ENCODE peak calls at places on chromosomes 1 and 21, in nine cellular contexts. One of them, this sample, is unnamed.
A peak's percentile ranks its signal among the peaks of the same experiment; 100 is the strongest.

GRCh38 chr1:211830055-211830329 is 571 bp downstream of the LPGAT1 start:
- DNase-seq in Peyer's patch: peak; percentile 48
- DNase-seq in LNCaP clone FGC: no peak
- DNase-seq in MM.1S: peak; percentile 19
- DNase-seq in fibroblast of pulmonary artery: no peak
- DNase-seq in cardiac muscle cell: peak; percentile 20
- DNase-seq in left ventricle myocardium inferior: peak; percentile 15
- DNase-seq in psoas muscle: no peak
- DNase-seq in body of pancreas: no peak
- DNase-seq in this sample: no peak

GRCh38 chr1:89298461-89298860 is 25.8 kb upstream of the GBP5 start:
- DNase-seq in LNCaP clone FGC: no peak
- DNase-seq in left ventricle myocardium inferior: no peak
- DNase-seq in fibroblast of pulmonary artery: no peak
- DNase-seq in psoas muscle: no peak
- DNase-seq in Peyer's patch: no peak
- DNase-seq in cardiac muscle cell: no peak
- DNase-seq in MM.1S: no peak
- DNase-seq in body of pancreas: no peak
- DNase-seq in this sample: no peak

GRCh38 chr1:87061742-87062156 is 147.3 kb downstream of the HS2ST1 start:
- DNase-seq in left ventricle myocardium inferior: no peak
- DNase-seq in psoas muscle: no peak
- DNase-seq in MM.1S: peak; percentile 41
- DNase-seq in body of pancreas: no peak
- DNase-seq in fibroblast of pulmonary artery: peak; percentile 38
- DNase-seq in LNCaP clone FGC: no peak
- DNase-seq in cardiac muscle cell: peak; percentile 25
- DNase-seq in Peyer's patch: no peak
- DNase-seq in this sample: no peak

GRCh38 chr1:67893126-67893495 is 59.8 kb upstream of the GNG12 start:
- DNase-seq in fibroblast of pulmonary artery: no peak
- DNase-seq in body of pancreas: no peak
- DNase-seq in psoas muscle: no peak
- DNase-seq in LNCaP clone FGC: no peak
- DNase-seq in MM.1S: no peak
- DNase-seq in cardiac muscle cell: no peak
- DNase-seq in left ventricle myocardium inferior: no peak
- DNase-seq in Peyer's patch: no peak
- DNase-seq in this sample: no peak

GRCh38 chr1:25834894-25835293 is 15.1 kb downstream of the MTFR1L start:
- DNase-seq in Peyer's patch: no peak
- DNase-seq in LNCaP clone FGC: no peak
- DNase-seq in cardiac muscle cell: peak; percentile 35
- DNase-seq in MM.1S: no peak
- DNase-seq in psoas muscle: no peak
- DNase-seq in fibroblast of pulmonary artery: peak; percentile 23
- DNase-seq in left ventricle myocardium inferior: no peak
- DNase-seq in body of pancreas: no peak
- DNase-seq in this sample: no peak

GRCh38 chr21:37207441-37208009 is 59.6 kb downstream of the VPS26C start:
- DNase-seq in MM.1S: peak; percentile 53
- DNase-seq in psoas muscle: peak; percentile 61
- DNase-seq in cardiac muscle cell: no peak
- DNase-seq in fibroblast of pulmonary artery: no peak
- DNase-seq in left ventricle myocardium inferior: no peak
- DNase-seq in LNCaP clone FGC: no peak
- DNase-seq in Peyer's patch: no peak
- DNase-seq in body of pancreas: peak; percentile 57
- DNase-seq in this sample: no peak

GRCh38 chr1:109598655-109599054 is 20.8 kb downstream of the GNAT2 start:
- DNase-seq in MM.1S: no peak
- DNase-seq in psoas muscle: no peak
- DNase-seq in left ventricle myocardium inferior: no peak
- DNase-seq in body of pancreas: no peak
- DNase-seq in cardiac muscle cell: no peak
- DNase-seq in LNCaP clone FGC: no peak
- DNase-seq in fibroblast of pulmonary artery: no peak
- DNase-seq in Peyer's patch: no peak
- DNase-seq in this sample: no peak

GRCh38 chr1:215156232-215156631 is 73.7 kb downstream of the KCNK2 start:
- DNase-seq in Peyer's patch: no peak
- DNase-seq in psoas muscle: no peak
- DNase-seq in cardiac muscle cell: peak; percentile 27
- DNase-seq in fibroblast of pulmonary artery: peak; percentile 23
- DNase-seq in LNCaP clone FGC: no peak
- DNase-seq in MM.1S: no peak
- DNase-seq in left ventricle myocardium inferior: no peak
- DNase-seq in body of pancreas: no peak
- DNase-seq in this sample: no peak

GRCh38 chr1:157844084-157844830 is 2.6 kb upstream of the CD5L start:
- DNase-seq in psoas muscle: no peak
- DNase-seq in fibroblast of pulmonary artery: no peak
- DNase-seq in body of pancreas: peak; percentile 9
- DNase-seq in left ventricle myocardium inferior: peak; percentile 22
- DNase-seq in MM.1S: no peak
- DNase-seq in Peyer's patch: no peak
- DNase-seq in LNCaP clone FGC: no peak
- DNase-seq in cardiac muscle cell: no peak
- DNase-seq in this sample: no peak

GRCh38 chr21:45456836-45457160 is 51.8 kb downstream of the COL18A1 start:
- DNase-seq in psoas muscle: peak; percentile 10
- DNase-seq in left ventricle myocardium inferior: no peak
- DNase-seq in MM.1S: no peak
- DNase-seq in cardiac muscle cell: no peak
- DNase-seq in body of pancreas: no peak
- DNase-seq in Peyer's patch: no peak
- DNase-seq in LNCaP clone FGC: no peak
- DNase-seq in fibroblast of pulmonary artery: no peak
- DNase-seq in this sample: no peak

GRCh38 chr1:58721247-58721820 is 21.5 kb upstream of the MYSM1 start:
- DNase-seq in fibroblast of pulmonary artery: no peak
- DNase-seq in psoas muscle: no peak
- DNase-seq in LNCaP clone FGC: no peak
- DNase-seq in body of pancreas: no peak
- DNase-seq in MM.1S: no peak
- DNase-seq in Peyer's patch: no peak
- DNase-seq in cardiac muscle cell: no peak
- DNase-seq in left ventricle myocardium inferior: no peak
- DNase-seq in this sample: no peak

GRCh38 chr1:7827134-7827955 is 25.5 kb downstream of the UTS2 start:
- DNase-seq in left ventricle myocardium inferior: no peak
- DNase-seq in body of pancreas: no peak
- DNase-seq in Peyer's patch: peak; percentile 48
- DNase-seq in fibroblast of pulmonary artery: peak; percentile 29
- DNase-seq in MM.1S: no peak
- DNase-seq in LNCaP clone FGC: no peak
- DNase-seq in psoas muscle: no peak
- DNase-seq in cardiac muscle cell: no peak
- DNase-seq in this sample: no peak

GRCh38 chr1:247487057-247487456 is 29.2 kb upstream of the OR2B11 start:
- DNase-seq in Peyer's patch: peak; percentile 63
- DNase-seq in LNCaP clone FGC: peak; percentile 26
- DNase-seq in fibroblast of pulmonary artery: peak; percentile 61
- DNase-seq in body of pancreas: peak; percentile 22
- DNase-seq in left ventricle myocardium inferior: no peak
- DNase-seq in psoas muscle: no peak
- DNase-seq in MM.1S: peak; percentile 69
- DNase-seq in cardiac muscle cell: peak; percentile 43
- DNase-seq in this sample: peak; percentile 13

GRCh38 chr1:162976628-162977027 is 92.5 kb upstream of the RGS4 start:
- DNase-seq in MM.1S: no peak
- DNase-seq in body of pancreas: no peak
- DNase-seq in Peyer's patch: no peak
- DNase-seq in LNCaP clone FGC: no peak
- DNase-seq in left ventricle myocardium inferior: no peak
- DNase-seq in psoas muscle: no peak
- DNase-seq in cardiac muscle cell: no peak
- DNase-seq in fibroblast of pulmonary artery: no peak
- DNase-seq in this sample: no peak

GRCh38 chr1:17437260-17438175 is 2.0 kb downstream of the RCC2 start:
- DNase-seq in body of pancreas: peak; percentile 15
- DNase-seq in left ventricle myocardium inferior: peak; percentile 46
- DNase-seq in cardiac muscle cell: peak; percentile 55
- DNase-seq in MM.1S: peak; percentile 58
- DNase-seq in Peyer's patch: peak; percentile 61
- DNase-seq in psoas muscle: peak; percentile 51
- DNase-seq in LNCaP clone FGC: no peak
- DNase-seq in fibroblast of pulmonary artery: peak; percentile 44
- DNase-seq in this sample: no peak

GRCh38 chr1:153742411-153743142 is 14.7 kb downstream of the INTS3 start:
- DNase-seq in Peyer's patch: no peak
- DNase-seq in psoas muscle: no peak
- DNase-seq in LNCaP clone FGC: no peak
- DNase-seq in MM.1S: no peak
- DNase-seq in cardiac muscle cell: peak; percentile 74
- DNase-seq in fibroblast of pulmonary artery: peak; percentile 47
- DNase-seq in left ventricle myocardium inferior: no peak
- DNase-seq in body of pancreas: peak; percentile 75
- DNase-seq in this sample: peak; percentile 99

GRCh38 chr21:14557413-14557812 is 11.3 kb upstream of the SAMSN1 start:
- DNase-seq in MM.1S: no peak
- DNase-seq in body of pancreas: no peak
- DNase-seq in Peyer's patch: no peak
- DNase-seq in LNCaP clone FGC: no peak
- DNase-seq in fibroblast of pulmonary artery: no peak
- DNase-seq in cardiac muscle cell: no peak
- DNase-seq in left ventricle myocardium inferior: no peak
- DNase-seq in psoas muscle: no peak
- DNase-seq in this sample: no peak

GRCh38 chr1:61083014-61083798 is 845 bp downstream of the NFIA start:
- DNase-seq in psoas muscle: peak; percentile 46
- DNase-seq in MM.1S: no peak
- DNase-seq in body of pancreas: no peak
- DNase-seq in fibroblast of pulmonary artery: no peak
- DNase-seq in cardiac muscle cell: no peak
- DNase-seq in left ventricle myocardium inferior: peak; percentile 36
- DNase-seq in LNCaP clone FGC: no peak
- DNase-seq in Peyer's patch: peak; percentile 51
- DNase-seq in this sample: no peak
- TF ChIP-seq CTCF in psoas muscle: no peak
- TF ChIP-seq CTCF in MM.1S: no peak
- TF ChIP-seq CTCF in body of pancreas: no peak
- TF ChIP-seq CTCF in fibroblast of pulmonary artery: no peak
- TF ChIP-seq CTCF in cardiac muscle cell: no peak
- TF ChIP-seq CTCF in left ventricle myocardium inferior: no peak
- TF ChIP-seq CTCF in LNCaP clone FGC: no peak
- TF ChIP-seq CTCF in Peyer's patch: no peak
- TF ChIP-seq CTCF in this sample: no peak

DNA sequence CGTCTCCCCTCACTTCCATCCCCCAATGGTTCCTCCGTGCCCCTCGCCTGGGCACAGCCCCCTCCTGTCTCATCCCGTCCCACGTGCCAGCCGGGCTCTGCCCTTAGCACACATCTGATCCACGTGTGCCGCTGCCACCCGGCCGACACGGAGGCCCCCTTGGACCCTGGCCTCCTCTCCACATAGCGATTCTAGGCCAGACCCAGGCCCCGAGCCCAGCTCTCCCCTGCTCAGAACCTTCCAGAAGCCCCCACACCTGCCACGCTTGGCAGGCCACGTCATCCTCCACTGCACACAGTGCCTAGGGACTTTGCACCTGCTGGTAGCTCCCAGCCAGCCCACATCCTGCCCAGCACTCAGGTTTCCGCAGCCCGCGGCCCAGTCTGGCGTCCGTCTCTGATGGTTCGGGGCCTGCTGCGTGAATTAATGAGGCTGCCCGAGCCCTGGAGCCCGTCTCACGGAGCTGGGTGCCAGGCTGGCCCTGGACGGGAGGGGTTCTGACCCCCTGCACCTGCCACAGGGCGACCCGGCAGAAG is 20.1 kb downstream of the PLCH2 start:
- DNase-seq in LNCaP clone FGC: no peak
- DNase-seq in body of pancreas: no peak
- DNase-seq in MM.1S: peak; percentile 26
- DNase-seq in left ventricle myocardium inferior: no peak
- DNase-seq in cardiac muscle cell: no peak
- DNase-seq in psoas muscle: no peak
- DNase-seq in Peyer's patch: peak; percentile 82
- DNase-seq in fibroblast of pulmonary artery: no peak
- DNase-seq in this sample: no peak
- H3K4me3 ChIP-seq in LNCaP clone FGC: no peak overlapping the region
- H3K4me3 ChIP-seq in body of pancreas: no peak overlapping the region
- H3K4me3 ChIP-seq in MM.1S: no peak overlapping the region
- H3K4me3 ChIP-seq in left ventricle myocardium inferior: no peak overlapping the region
- H3K4me3 ChIP-seq in cardiac muscle cell: no peak overlapping the region
- H3K4me3 ChIP-seq in psoas muscle: no peak overlapping the region
- H3K4me3 ChIP-seq in Peyer's patch: no peak overlapping the region
- H3K4me3 ChIP-seq in fibroblast of pulmonary artery: no peak overlapping the region
- H3K4me3 ChIP-seq in this sample: no peak overlapping the region

DNA sequence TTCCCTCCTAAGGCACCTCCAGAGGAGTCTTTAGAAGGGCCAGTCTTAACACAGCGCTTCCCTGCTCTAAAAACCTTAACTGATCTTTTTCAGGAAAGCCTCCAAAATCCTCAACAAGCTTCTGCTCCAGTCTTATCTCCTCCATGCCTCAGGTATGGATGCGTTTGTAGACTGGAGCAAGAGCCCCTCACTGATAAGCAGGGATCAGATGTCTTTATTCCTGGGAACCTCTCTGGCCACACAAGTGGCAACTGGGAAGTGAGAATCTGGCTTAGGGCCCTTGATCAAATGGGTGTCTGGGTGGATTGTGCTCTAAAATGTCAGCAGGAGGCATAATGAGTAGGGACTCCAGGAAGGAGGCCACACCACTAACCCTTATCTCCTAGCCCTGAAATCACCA is 1.4 kb downstream of the ZBTB8A start:
- DNase-seq in fibroblast of pulmonary artery: no peak
- DNase-seq in Peyer's patch: no peak
- DNase-seq in LNCaP clone FGC: no peak
- DNase-seq in cardiac muscle cell: no peak
- DNase-seq in left ventricle myocardium inferior: no peak
- DNase-seq in body of pancreas: no peak
- DNase-seq in psoas muscle: no peak
- DNase-seq in MM.1S: no peak
- DNase-seq in this sample: no peak
- TF ChIP-seq CTCF in fibroblast of pulmonary artery: no peak
- TF ChIP-seq CTCF in Peyer's patch: no peak
- TF ChIP-seq CTCF in LNCaP clone FGC: no peak
- TF ChIP-seq CTCF in cardiac muscle cell: no peak
- TF ChIP-seq CTCF in left ventricle myocardium inferior: no peak
- TF ChIP-seq CTCF in body of pancreas: no peak
- TF ChIP-seq CTCF in psoas muscle: no peak
- TF ChIP-seq CTCF in MM.1S: no peak
- TF ChIP-seq CTCF in this sample: no peak

GRCh38 chr21:35833388-35833787 is 226.9 kb downstream of the SETD4 start:
- DNase-seq in cardiac muscle cell: no peak
- DNase-seq in LNCaP clone FGC: no peak
- DNase-seq in psoas muscle: no peak
- DNase-seq in fibroblast of pulmonary artery: no peak
- DNase-seq in body of pancreas: no peak
- DNase-seq in left ventricle myocardium inferior: no peak
- DNase-seq in MM.1S: no peak
- DNase-seq in Peyer's patch: no peak
- DNase-seq in this sample: no peak
- H3K4me3 ChIP-seq in cardiac muscle cell: no peak overlapping the region
- H3K4me3 ChIP-seq in LNCaP clone FGC: no peak overlapping the region
- H3K4me3 ChIP-seq in psoas muscle: no peak overlapping the region
- H3K4me3 ChIP-seq in fibroblast of pulmonary artery: no peak overlapping the region
- H3K4me3 ChIP-seq in body of pancreas: no peak overlapping the region
- H3K4me3 ChIP-seq in left ventricle myocardium inferior: no peak overlapping the region
- H3K4me3 ChIP-seq in MM.1S: no peak overlapping the region
- H3K4me3 ChIP-seq in Peyer's patch: no peak overlapping the region
- H3K4me3 ChIP-seq in this sample: no peak overlapping the region

This sample was measured in epithelial cell of proximal tubule.